ENCODE peak calls at places on chromosomes 2 and 18, in five cellular contexts. G is HepG2, T is GM12878, F is K562, B is H1. C is an unnamed sample.

GRCh38 chr2:98463988-98464771 is 19.5 kb downstream of the INPP4A start:
- DNase-seq in G (no peak), T (no peak), F (no peak), B (no peak), C (no peak)

GRCh38 chr18:35497006-35497333 is 790 bp downstream of the INO80C start:
- DNase-seq in G (no peak), T (no peak), F (peak), B (no peak), C (no peak)

GRCh38 chr2:168002021-168002553 is 245.3 kb downstream of the STK39 start:
- DNase-seq in G (no peak), T (peak), F (no peak), B (no peak), C (no peak)

GRCh38 chr2:47300609-47301276 is 102.2 kb upstream of the MSH2 start:
- DNase-seq in G (no peak), T (peak), F (no peak), B (no peak), C (no peak)

GRCh38 chr2:216307496-216307895 is 64.8 kb downstream of the MARCHF4 start:
- DNase-seq in G (no peak), T (no peak), F (no peak), B (no peak), C (no peak)

GRCh38 chr2:200253631-200254030 is 52.9 kb upstream of the SPATS2L start:
- DNase-seq in G (no peak), T (no peak), F (no peak), B (no peak), C (no peak)

GRCh38 chr18:32483002-32483401 is 12.3 kb upstream of the GAREM1 start:
- DNase-seq in G (no peak), T (no peak), F (no peak), B (no peak), C (no peak)

GRCh38 chr2:7037340-7038333 is 120.4 kb downstream of the RNF144A start:
- DNase-seq in G (peak), T (no peak), F (peak), B (peak), C (peak)

GRCh38 chr2:72193723-72194122 is 46.1 kb upstream of the CYP26B1 start:
- DNase-seq in G (no peak), T (no peak), F (no peak), B (no peak), C (no peak)

GRCh38 chr2:21422050-21422449 is 298.3 kb downstream of the TDRD15 start:
- DNase-seq in G (peak), T (no peak), F (peak), B (peak), C (peak)

GRCh38 chr2:109513749-109514588 is 99.8 kb downstream of the SEPTIN10 start:
- DNase-seq in G (no peak), T (peak), F (no peak), B (no peak), C (no peak)

GRCh38 chr2:62597323-62597722 is 91.3 kb upstream of the TMEM17 start:
- DNase-seq in G (no peak), T (no peak), F (no peak), B (no peak), C (no peak)

GRCh38 chr2:26571316-26571715 is 69.8 kb downstream of the CIB4 start:
- DNase-seq in G (no peak), T (no peak), F (no peak), B (no peak), C (no peak)

GRCh38 chr2:66867038-66867380 is 432.1 kb downstream of the MEIS1 start:
- DNase-seq in G (no peak), T (no peak), F (no peak), B (no peak), C (no peak)

GRCh38 chr2:177165103-177165583 is 47.5 kb upstream of the HNRNPA3 start:
- DNase-seq in G (no peak), T (peak), F (no peak), B (no peak), C (no peak)
- TF ChIP-seq POLR2AphosphoS5 in G (peak), T (no peak), F (no peak), B (no peak), C (no peak)

DNA sequence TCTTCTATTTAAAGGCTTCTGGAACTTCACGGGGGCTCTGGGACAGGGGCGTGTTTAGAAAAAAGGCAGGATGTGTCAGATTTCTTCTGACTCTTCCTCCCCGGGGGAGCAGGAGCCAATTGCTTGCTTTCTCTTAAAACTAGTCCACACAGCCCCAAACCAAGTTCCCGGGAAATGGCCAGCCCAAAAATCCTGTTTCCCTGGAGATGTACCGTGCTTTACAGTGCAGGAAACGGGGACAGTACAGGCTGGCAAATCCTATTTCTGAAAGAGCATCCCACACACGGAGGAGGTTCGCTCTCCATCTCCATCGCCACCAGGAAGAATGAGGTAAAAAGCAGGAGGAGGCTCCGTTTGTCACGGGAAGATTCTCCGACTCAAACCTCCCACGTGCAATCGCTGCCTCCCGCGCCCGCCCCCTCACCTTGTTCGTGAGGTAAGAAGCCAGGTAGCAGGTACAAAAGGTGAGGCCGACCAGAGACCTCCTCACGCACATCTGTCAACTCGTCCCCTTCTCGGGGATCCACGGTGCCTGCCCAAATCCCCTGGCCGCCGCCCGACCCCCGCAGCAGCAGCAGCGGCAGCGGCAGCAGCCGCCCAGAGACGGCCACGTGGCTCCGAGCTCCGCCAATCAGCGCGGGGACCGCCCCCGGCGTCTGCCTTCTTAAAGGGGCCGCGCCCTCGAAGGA is 15.6 kb upstream of the RIOK3 start:
- DNase-seq in G (peak), T (no peak), F (peak), B (peak), C (peak)
- TF ChIP-seq POLR2A in G (peak), T (peak), F (peak), B (no peak), C (no peak)

GRCh38 chr2:88720399-88720798 is 28.9 kb downstream of the RPIA start:
- DNase-seq in G (no peak), T (no peak), F (no peak), B (no peak), C (no peak)

GRCh38 chr2:88729061-88729745 is 37.7 kb downstream of the RPIA start:
- DNase-seq in G (no peak), T (no peak), F (no peak), B (no peak), C (no peak)

GRCh38 chr2:88721268-88721667 is 29.8 kb downstream of the RPIA start:
- DNase-seq in G (no peak), T (no peak), F (no peak), B (no peak), C (no peak)

DNA sequence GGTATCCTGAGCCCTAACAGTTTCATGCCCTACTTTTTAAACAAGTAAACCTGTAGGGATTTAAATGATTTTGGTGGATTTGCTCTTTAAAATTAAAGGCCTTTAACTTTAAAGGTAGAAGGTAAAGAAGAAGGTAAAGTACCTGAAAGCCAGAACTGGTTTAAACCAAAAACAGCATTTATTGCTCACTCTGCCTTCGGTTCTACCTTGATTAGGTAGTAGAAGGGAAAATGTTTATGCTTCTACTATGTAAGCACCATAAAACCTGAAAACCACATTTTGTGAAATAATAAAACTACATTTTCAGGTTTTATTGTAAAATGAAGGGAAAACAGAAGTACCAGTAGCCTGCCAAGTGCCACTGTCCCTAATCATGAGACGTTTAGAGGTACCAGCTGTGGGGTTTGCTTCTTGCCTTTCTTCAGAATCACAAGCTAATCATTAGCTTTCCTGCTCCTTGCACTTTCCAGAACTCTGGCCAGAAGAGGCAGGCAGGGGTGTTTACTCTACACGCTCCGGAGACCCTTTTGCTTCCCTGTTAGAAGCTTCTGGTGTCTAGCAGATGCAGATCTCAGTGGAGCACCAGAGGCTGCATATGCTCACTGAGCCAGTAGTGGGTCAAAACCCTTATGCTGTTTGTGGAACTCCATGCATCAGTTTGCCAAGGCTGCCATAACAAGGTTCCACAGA is 33.3 kb downstream of the RPIA start:
- DNase-seq in G (no peak), T (no peak), F (no peak), B (no peak), C (no peak)
- TF ChIP-seq TAF1 in G (no peak), T (no peak), F (no peak), B (no peak), C (no peak)

GRCh38 chr2:191228861-191229260 is 16.3 kb upstream of the MYO1B start:
- DNase-seq in G (no peak), T (no peak), F (no peak), B (no peak), C (no peak)
- TF ChIP-seq POLR2AphosphoS5 in G (no peak), T (no peak), F (no peak), B (no peak), C (no peak)

GRCh38 chr2:63841254-63842022 is at the start of gene UGP2:
- DNase-seq in G (peak), T (peak), F (peak), B (peak), C (peak)
- TF ChIP-seq POLR2A in G (peak), T (peak), F (peak), B (peak), C (peak)

GRCh38 chr2:75790121-75790520 is 79.4 kb upstream of the GCFC2 start:
- DNase-seq in G (no peak), T (no peak), F (no peak), B (no peak), C (no peak)

GRCh38 chr2:75790790-75791467 is 80.2 kb upstream of the GCFC2 start:
- DNase-seq in G (no peak), T (no peak), F (no peak), B (no peak), C (no peak)

GRCh38 chr2:75788154-75788553 is 77.4 kb upstream of the GCFC2 start:
- DNase-seq in G (no peak), T (no peak), F (no peak), B (no peak), C (no peak)

GRCh38 chr2:75788925-75789324 is 78.2 kb upstream of the GCFC2 start:
- DNase-seq in G (no peak), T (no peak), F (no peak), B (no peak), C (no peak)

DNA sequence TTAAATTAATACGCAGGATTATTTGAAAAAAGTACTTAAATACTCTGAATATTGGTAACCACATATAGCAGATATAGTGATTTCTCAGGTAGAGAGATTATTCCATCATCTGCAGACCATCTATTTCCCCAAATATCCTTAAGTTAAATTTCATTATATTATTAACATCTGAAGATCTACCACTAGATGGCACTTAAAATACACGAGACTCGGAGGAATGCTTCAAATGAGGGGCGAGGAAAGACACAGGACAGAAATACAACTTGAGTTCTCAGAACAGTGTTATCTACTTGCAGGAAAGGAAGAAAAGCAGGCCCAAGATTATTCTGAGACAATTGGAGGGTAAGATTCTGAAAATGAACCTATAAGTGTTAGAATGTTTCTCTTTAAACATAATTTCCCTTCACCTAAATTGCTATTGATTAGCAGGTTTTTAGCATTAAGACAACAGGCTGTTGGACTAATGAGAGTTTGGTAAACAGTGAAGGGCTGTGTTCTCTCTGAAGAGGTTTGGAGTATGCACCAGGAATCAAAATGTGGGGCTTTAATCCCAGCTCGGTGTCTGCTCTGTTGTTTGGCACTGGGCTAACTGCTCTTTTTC is 76.9 kb upstream of the GCFC2 start:
- DNase-seq in G (peak), T (no peak), F (peak), B (no peak), C (no peak)
- TF ChIP-seq TAF1 in G (no peak), T (no peak), F (no peak), B (no peak), C (no peak)

GRCh38 chr2:156436477-156437085 is 402 bp downstream of the GPD2 start:
- DNase-seq in G (no peak), T (no peak), F (no peak), B (peak), C (no peak)
- TF ChIP-seq POLR2AphosphoS5 in G (no peak), T (no peak), F (no peak), B (no peak), C (no peak)

GRCh38 chr2:230640540-230641011 is 72.1 kb upstream of the CAB39 start:
- DNase-seq in G (no peak), T (no peak), F (no peak), B (no peak), C (no peak)

GRCh38 chr2:230642966-230643365 is 69.7 kb upstream of the CAB39 start:
- DNase-seq in G (no peak), T (no peak), F (no peak), B (no peak), C (no peak)

GRCh38 chr2:230643576-230644291 is 68.9 kb upstream of the CAB39 start:
- DNase-seq in G (no peak), T (no peak), F (no peak), B (no peak), C (no peak)
- TF ChIP-seq POLR2A in G (no peak), T (no peak), F (no peak), B (no peak), C (peak)